ENCODE peak calls at places on chromosomes 13 and 19, in ten cellular contexts. F is NCI-H774; K is GDM1; J is pulmonary artery endothelial cell; H is EL; D is CD4-positive, alpha-beta memory T cell; M is EH; B is sigmoid colon; Q is amniotic stem cell; A is iPS-NIHi11. E is an unnamed sample.
A peak's percentile ranks its signal among the peaks of the same experiment; 100 is the strongest.

GRCh38 chr19:23283925-23284324 is 33.7 kb upstream of the ZNF724 start:
- DNase-seq in B (no peak), K (peak; percentile 11), D (peak; percentile 47), M (peak; percentile 43), J (no peak), Q (no peak), F (no peak), A (peak; percentile 60), H (peak; percentile 53), E (peak; percentile 9)

GRCh38 chr19:507286-508203 is at the start of gene TPGS1:
- DNase-seq in D (peak; percentile 71), K (peak; percentile 97), A (peak; percentile 81), M (peak; percentile 71), F (peak; percentile 73), J (peak; percentile 99), H (peak; percentile 75), B (peak; percentile 86), Q (peak; percentile 56), E (peak; percentile 72)

GRCh38 chr13:97058896-97059295 is 64.6 kb upstream of the OXGR1 start:
- DNase-seq in H (no peak), J (no peak), F (no peak), B (no peak), M (no peak), A (no peak), Q (no peak), K (no peak), D (no peak), E (no peak)

GRCh38 chr19:710767-711166 is 2.0 kb downstream of the PALM start:
- DNase-seq in A (no peak), F (no peak), J (no peak), B (no peak), K (no peak), D (no peak), H (no peak), M (no peak), Q (no peak), E (no peak)

GRCh38 chr13:89490661-89491060 is 1819.5 kb downstream of the SLITRK5 start:
- DNase-seq in Q (no peak), H (no peak), K (no peak), J (no peak), D (no peak), M (no peak), B (no peak), A (no peak), F (no peak), E (no peak)

GRCh38 chr19:38145627-38146026 is 78.4 kb downstream of the DPF1 start:
- DNase-seq in H (no peak), D (no peak), A (no peak), M (no peak), K (no peak), J (no peak), F (no peak), B (no peak), Q (no peak), E (no peak)

GRCh38 chr13:33433316-33433715 is 147.8 kb upstream of the STARD13 start:
- DNase-seq in A (no peak), B (no peak), D (no peak), K (no peak), M (no peak), H (no peak), Q (no peak), J (no peak), F (no peak), E (no peak)

GRCh38 chr13:38542601-38543000 is 144.3 kb upstream of the FREM2 start:
- DNase-seq in K (no peak), Q (no peak), A (no peak), H (peak; percentile 16), B (no peak), M (peak; percentile 4), J (no peak), D (no peak), F (no peak), E (no peak)

GRCh38 chr19:1882089-1882785 is 3.1 kb downstream of the ABHD17A start:
- DNase-seq in B (no peak), F (no peak), J (no peak), D (peak; percentile 84), H (no peak), K (no peak), Q (no peak), M (no peak), A (no peak), E (no peak)

GRCh38 chr13:35468195-35468594 is 8.3 kb downstream of the MAB21L1 start:
- DNase-seq in J (no peak), K (no peak), F (no peak), M (peak; percentile 81), D (no peak), H (peak; percentile 76), A (no peak), B (no peak), Q (no peak), E (no peak)

GRCh38 chr19:13005861-13006370 is 10.6 kb downstream of the NFIX start:
- DNase-seq in D (no peak), K (no peak), A (no peak), J (no peak), F (no peak), Q (no peak), M (no peak), B (no peak), H (no peak), E (peak; percentile 19)

GRCh38 chr13:97273341-97273831 is 51.3 kb downstream of the MBNL2 start:
- DNase-seq in M (peak; percentile 83), Q (no peak), K (no peak), B (no peak), F (no peak), J (no peak), D (no peak), A (no peak), H (peak; percentile 62), E (no peak)

GRCh38 chr13:19586904-19587634 is 25.7 kb upstream of the TPTE2 start:
- DNase-seq in A (no peak), F (no peak), M (peak; percentile 79), J (no peak), B (no peak), Q (no peak), K (peak; percentile 77), D (peak; percentile 69), H (peak; percentile 89), E (no peak)

GRCh38 chr13:99617474-99618255 is 116.4 kb downstream of the TM9SF2 start:
- DNase-seq in H (peak; percentile 49), D (peak; percentile 10), M (peak; percentile 59), J (no peak), K (peak; percentile 44), A (peak; percentile 51), F (peak; percentile 28), B (no peak), Q (peak; percentile 1), E (no peak)

GRCh38 chr19:40592170-40592569 is 9.0 kb upstream of the LTBP4 start:
- DNase-seq in H (peak; percentile 60), A (peak; percentile 62), B (no peak), F (peak; percentile 65), Q (no peak), M (peak; percentile 69), K (no peak), J (no peak), D (no peak), E (peak; percentile 42)

GRCh38 chr13:40386586-40386985 is 279.9 kb downstream of the FOXO1 start:
- DNase-seq in F (no peak), Q (no peak), J (no peak), K (no peak), H (no peak), D (no peak), B (no peak), M (no peak), A (no peak), E (no peak)

E was measured in COR-L47.